ENCODE peak calls at places on chromosomes 2 and 18, in ten cellular contexts. L, C, Z, S, V, M, H, J, A and K are unnamed samples.

GRCh38 chr2:7060602-7061435 is 143.6 kb downstream of the RNF144A start:
- DNase-seq in S (no peak), A (no peak), M (no peak), V (no peak), L (no peak), H (no peak), Z (no peak), C (no peak), J (no peak), K (no peak)

GRCh38 chr2:55093381-55093780 is 43.1 kb upstream of the RTN4 start:
- DNase-seq in Z (no peak), A (peak; percentile 82), M (no peak), J (no peak), H (no peak), S (peak; percentile 91), C (peak; percentile 76), L (no peak), V (peak; percentile 32), K (peak; percentile 50)

GRCh38 chr2:176418768-176419167 is 149.5 kb downstream of the MTX2 start:
- DNase-seq in S (no peak), J (no peak), Z (no peak), C (no peak), L (no peak), M (no peak), A (peak; percentile 40), V (no peak), H (no peak), K (no peak)

GRCh38 chr2:72150961-72151356 is 3.3 kb upstream of the CYP26B1 start:
- DNase-seq in V (no peak), S (no peak), H (no peak), M (no peak), L (no peak), J (no peak), Z (peak; percentile 25), C (no peak), A (no peak), K (no peak)

GRCh38 chr2:130380096-130380934 is 24.5 kb downstream of the PTPN18 start:
- DNase-seq in C (no peak), M (no peak), L (no peak), J (no peak), S (peak; percentile 62), H (no peak), V (no peak), A (no peak), Z (no peak), K (no peak)

GRCh38 chr2:105330681-105331375 is 1.3 kb upstream of the TGFBRAP1 start:
- DNase-seq in J (no peak), M (no peak), Z (no peak), V (peak; percentile 22), S (no peak), A (no peak), C (no peak), H (no peak), L (no peak), K (no peak)

GRCh38 chr2:63029058-63029457 is 21.6 kb upstream of the OTX1 start:
- DNase-seq in A (peak; percentile 54), L (no peak), Z (peak; percentile 16), C (peak; percentile 7), V (no peak), J (no peak), S (peak; percentile 39), H (no peak), M (no peak), K (no peak)

GRCh38 chr2:235638541-235639192 is 144.8 kb downstream of the AGAP1 start:
- DNase-seq in A (no peak), S (no peak), M (no peak), L (no peak), H (peak; percentile 50), Z (no peak), C (no peak), J (no peak), V (peak; percentile 25), K (no peak)

GRCh38 chr2:240462073-240462703 is 26.7 kb downstream of the GPC1 start:
- DNase-seq in V (no peak), C (no peak), L (no peak), S (no peak), J (no peak), M (peak; percentile 0), H (no peak), Z (no peak), A (no peak), K (no peak)

GRCh38 chr18:80191907-80192652 is 55.2 kb downstream of the PARD6G start:
- DNase-seq in H (no peak), Z (no peak), L (no peak), M (no peak), V (no peak), J (no peak), C (no peak), A (no peak), S (no peak), K (no peak)

GRCh38 chr2:205796914-205797313 is 114.6 kb downstream of the NRP2 start:
- DNase-seq in J (no peak), H (no peak), S (no peak), A (no peak), L (no peak), M (no peak), V (no peak), C (no peak), Z (no peak), K (no peak)

GRCh38 chr2:45132551-45132950 is 123.3 kb upstream of the SIX2 start:
- DNase-seq in L (no peak), A (no peak), S (no peak), H (no peak), J (no peak), Z (no peak), C (no peak), V (no peak), M (no peak), K (no peak)

GRCh38 chr18:57128229-57128911 is 18.5 kb upstream of the BOD1L2 start:
- DNase-seq in V (no peak), J (no peak), M (no peak), L (no peak), A (no peak), Z (peak; percentile 34), C (no peak), H (no peak), S (no peak), K (no peak)

GRCh38 chr2:111053266-111053665 is 67.4 kb upstream of the BCL2L11 start:
- DNase-seq in C (no peak), L (no peak), M (no peak), A (no peak), V (no peak), S (no peak), H (no peak), J (no peak), Z (no peak), K (no peak)

GRCh38 chr2:239184179-239184578 is 216.6 kb downstream of the HDAC4 start:
- DNase-seq in L (no peak), M (no peak), V (no peak), A (no peak), Z (no peak), C (no peak), J (no peak), H (no peak), S (no peak), K (no peak)

GRCh38 chr2:234797566-234798250 is 154.1 kb upstream of the SH3BP4 start:
- DNase-seq in A (peak; percentile 22), H (no peak), S (no peak), Z (peak; percentile 19), C (no peak), J (no peak), L (no peak), V (no peak), M (no peak), K (no peak)

GRCh38 chr2:10297950-10298349 is 4.8 kb upstream of the HPCAL1 start:
- DNase-seq in A (peak; percentile 95), J (peak; percentile 53), V (peak; percentile 45), S (peak; percentile 96), L (peak; percentile 28), Z (no peak), H (no peak), M (peak; percentile 60), C (peak; percentile 93), K (peak; percentile 40)

GRCh38 chr2:8202139-8202538 is 479.7 kb upstream of the ID2 start:
- DNase-seq in L (no peak), S (no peak), J (no peak), V (no peak), A (no peak), H (no peak), M (no peak), C (peak; percentile 13), Z (no peak), K (no peak)

GRCh38 chr2:191250400-191250799 is 5.2 kb downstream of the MYO1B start:
- DNase-seq in M (no peak), V (no peak), H (no peak), C (peak; percentile 36), J (no peak), S (peak; percentile 32), A (peak; percentile 61), Z (no peak), L (no peak), K (no peak)

GRCh38 chr2:11742317-11742701 is 4.1 kb upstream of the LPIN1 start:
- DNase-seq in H (no peak), A (peak; percentile 42), Z (no peak), C (no peak), S (no peak), V (no peak), J (no peak), L (no peak), M (no peak), K (no peak)

GRCh38 chr18:76273036-76273545 is 222.0 kb downstream of the ZNF516 start:
- DNase-seq in S (no peak), J (no peak), Z (no peak), V (no peak), H (no peak), A (no peak), C (no peak), L (no peak), M (no peak), K (no peak)

GRCh38 chr2:144490017-144490416 is 29.9 kb downstream of the ZEB2 start:
- DNase-seq in A (no peak), H (no peak), V (no peak), C (no peak), Z (no peak), L (no peak), M (no peak), S (no peak), J (no peak), K (no peak)

GRCh38 chr2:226256709-226257401 is 542.8 kb downstream of the IRS1 start:
- DNase-seq in S (no peak), V (no peak), Z (no peak), C (no peak), J (no peak), H (no peak), L (no peak), A (no peak), M (no peak), K (no peak)

GRCh38 chr2:170715062-170715931 is at the start of gene SP5:
- DNase-seq in Z (peak; percentile 30), S (peak; percentile 55), M (peak; percentile 19), L (no peak), J (no peak), A (peak; percentile 47), V (peak; percentile 76), C (peak; percentile 62), H (no peak), K (no peak)

GRCh38 chr18:3972291-3972985 is 482.7 kb downstream of the DLGAP1 start:
- DNase-seq in H (no peak), S (peak; percentile 17), C (peak; percentile 9), M (no peak), L (no peak), Z (peak; percentile 28), V (no peak), A (peak; percentile 28), J (no peak), K (no peak)

GRCh38 chr2:6506311-6507258 is 359.1 kb downstream of the CMPK2 start:
- DNase-seq in C (peak; percentile 93), Z (no peak), V (peak; percentile 64), J (peak; percentile 34), A (peak; percentile 87), H (no peak), S (peak; percentile 62), L (no peak), M (no peak), K (peak; percentile 36)

GRCh38 chr2:86017901-86018896 is 87.5 kb downstream of the POLR1A start:
- DNase-seq in A (peak; percentile 34), H (peak; percentile 27), V (peak; percentile 64), S (no peak), J (no peak), C (peak; percentile 83), M (no peak), Z (no peak), L (no peak), K (no peak)

GRCh38 chr2:240223631-240224030 is 83.2 kb upstream of the OTOS start:
- DNase-seq in S (no peak), J (no peak), H (no peak), L (no peak), M (no peak), A (no peak), Z (no peak), V (no peak), C (no peak), K (no peak)